ENCODE peak calls at places on chromosomes 5 and 9, in four cellular contexts. Q is GM04504; I is WTC11; J is CD8-positive, alpha-beta memory T cell. N is an unnamed sample.

GRCh38 chr5:55188656-55189380 is 15.8 kb upstream of the CDC20B start:
- DNase-seq in Q (no peak), I (no peak), J (no peak), N (no peak)

GRCh38 chr5:8386889-8387288 is 517.9 kb downstream of the MTRR start:
- DNase-seq in Q (no peak), I (no peak), J (no peak), N (no peak)

GRCh38 chr9:72145093-72145492 is 4.1 kb upstream of the GDA start:
- DNase-seq in Q (no peak), I (no peak), J (no peak), N (no peak)

GRCh38 chr5:181236471-181236870 is 7.2 kb downstream of the RACK1 start:
- DNase-seq in Q (no peak), I (no peak), J (no peak), N (no peak)

GRCh38 chr9:38164659-38165221 is 95.7 kb upstream of the SHB start:
- DNase-seq in Q (no peak), I (no peak), J (no peak), N (no peak)

GRCh38 chr5:73256462-73257260 is 83.7 kb downstream of the TMEM174 start:
- DNase-seq in Q (no peak), I (no peak), J (no peak), N (no peak)

GRCh38 chr5:168317096-168317520 is 25.7 kb downstream of the WWC1 start:
- DNase-seq in Q (no peak), I (no peak), J (no peak), N (no peak)

GRCh38 chr5:132258102-132259060 is 885 bp downstream of the PDLIM4 start:
- DNase-seq in Q (no peak), I (no peak), J (no peak), N (peak)

GRCh38 chr5:10288600-10289213 is 19.0 kb downstream of the CMBL start:
- DNase-seq in Q (no peak), I (no peak), J (no peak), N (no peak)

GRCh38 chr9:121498487-121499176 is 1.0 kb downstream of the GGTA1 start:
- DNase-seq in Q (no peak), I (peak), J (no peak), N (no peak)

N was measured in vagina.